ENCODE peak calls at places on chromosomes 16 and 17, in five cellular contexts. P is HCT116; Y is AG09309; I is body of pancreas; U is CD8-positive, alpha-beta T cell. M is an unnamed sample.

GRCh38 chr17:10114931-10115535 is 83.4 kb downstream of the GAS7 start:
- DNase-seq in P (no peak), Y (peak), I (peak), U (peak), M (peak)

GRCh38 chr16:88876942-88877526 is 10.6 kb upstream of the PABPN1L start:
- DNase-seq in P (no peak), Y (no peak), I (no peak), U (no peak), M (peak)

GRCh38 chr17:67829331-67829730 is 4.0 kb downstream of the BPTF start:
- DNase-seq in P (no peak), Y (no peak), I (no peak), U (peak), M (no peak)

GRCh38 chr17:18855831-18856624 is 1.9 kb upstream of the PRPSAP2 start:
- DNase-seq in P (peak), Y (peak), I (peak), U (peak), M (no peak)

GRCh38 chr17:32503251-32504165 is 16.7 kb downstream of the CDK5R1 start:
- DNase-seq in P (no peak), Y (no peak), I (no peak), U (peak), M (no peak)

GRCh38 chr16:62283-62682 is 8.7 kb downstream of the SNRNP25 start:
- DNase-seq in P (no peak), Y (no peak), I (no peak), U (peak), M (peak)

GRCh38 chr17:29376667-29377268 is 13.4 kb upstream of the TAOK1 start:
- DNase-seq in P (no peak), Y (peak), I (no peak), U (no peak), M (no peak)

GRCh38 chr17:41588126-41588810 is 1.6 kb upstream of the KRT14 start:
- DNase-seq in P (no peak), Y (no peak), I (no peak), U (no peak), M (no peak)

GRCh38 chr17:55496094-55496881 is 15.0 kb downstream of the SMIM36 start:
- DNase-seq in P (no peak), Y (peak), I (peak), U (no peak), M (no peak)

GRCh38 chr16:2530629-2531318 is 434 bp downstream of the CEMP1 start:
- DNase-seq in P (no peak), Y (no peak), I (no peak), U (no peak), M (no peak)

GRCh38 chr17:67994827-67995567 is 1.3 kb downstream of the C17orf58 start:
- DNase-seq in P (no peak), Y (no peak), I (peak), U (no peak), M (no peak)

GRCh38 chr17:61574542-61575351 is 16.3 kb downstream of the NACA2 start:
- DNase-seq in P (peak), Y (no peak), I (peak), U (no peak), M (no peak)

GRCh38 chr16:49471038-49471727 is 97.6 kb downstream of the C16orf78 start:
- DNase-seq in P (no peak), Y (no peak), I (no peak), U (no peak), M (no peak)

GRCh38 chr17:17778308-17779014 is 58.3 kb downstream of the SREBF1 start:
- DNase-seq in P (no peak), Y (no peak), I (peak), U (no peak), M (no peak)

DNA sequence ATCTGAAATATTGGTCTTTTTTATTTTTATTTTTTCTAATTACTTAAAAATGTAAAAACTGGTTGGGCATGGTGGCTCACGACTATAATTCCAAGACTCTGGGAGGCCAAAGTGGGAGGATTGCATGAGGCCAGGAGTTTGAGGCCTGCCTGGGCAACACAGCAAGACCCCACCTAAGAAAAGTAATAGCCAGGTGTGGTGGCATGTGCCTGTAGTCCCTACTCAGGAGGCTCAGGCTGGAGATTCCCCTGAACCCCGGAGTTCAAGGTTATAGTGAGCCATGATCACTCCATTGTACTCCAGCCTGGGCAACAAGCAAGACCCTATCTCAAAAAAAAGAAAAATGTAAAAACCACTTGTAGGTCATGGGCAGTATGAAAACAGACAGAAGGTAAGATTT is 36.8 kb upstream of the CDH3 start:
- DNase-seq in P (no peak), Y (no peak), I (no peak), U (no peak), M (no peak)
- TF ChIP-seq CTCF in P (no peak), Y (no peak), I (no peak), U (no peak), M (no peak)

DNA sequence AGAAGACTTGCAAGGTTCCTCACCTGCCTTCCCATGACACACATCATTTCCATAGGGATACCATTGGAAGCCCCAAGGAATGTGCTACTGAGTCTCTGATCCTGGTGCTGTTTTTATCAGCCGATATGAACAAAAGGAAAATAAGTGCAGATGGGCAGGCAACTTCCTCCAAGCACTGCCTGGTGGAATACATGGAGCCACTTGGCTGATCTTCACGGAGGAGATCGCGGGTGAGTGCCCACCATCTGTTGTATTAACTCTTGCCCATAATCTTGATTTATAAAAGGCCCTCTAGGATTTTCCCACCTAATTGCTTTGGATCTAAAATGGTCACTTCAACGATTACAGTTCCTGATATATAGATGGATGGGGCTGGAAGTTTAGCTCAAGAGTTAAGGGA is 24.7 kb upstream of the CDRT15 start:
- DNase-seq in P (no peak), Y (no peak), I (no peak), U (no peak), M (no peak)
- TF ChIP-seq CTCF in P (no peak), Y (no peak), I (no peak), U (no peak), M (no peak)

DNA sequence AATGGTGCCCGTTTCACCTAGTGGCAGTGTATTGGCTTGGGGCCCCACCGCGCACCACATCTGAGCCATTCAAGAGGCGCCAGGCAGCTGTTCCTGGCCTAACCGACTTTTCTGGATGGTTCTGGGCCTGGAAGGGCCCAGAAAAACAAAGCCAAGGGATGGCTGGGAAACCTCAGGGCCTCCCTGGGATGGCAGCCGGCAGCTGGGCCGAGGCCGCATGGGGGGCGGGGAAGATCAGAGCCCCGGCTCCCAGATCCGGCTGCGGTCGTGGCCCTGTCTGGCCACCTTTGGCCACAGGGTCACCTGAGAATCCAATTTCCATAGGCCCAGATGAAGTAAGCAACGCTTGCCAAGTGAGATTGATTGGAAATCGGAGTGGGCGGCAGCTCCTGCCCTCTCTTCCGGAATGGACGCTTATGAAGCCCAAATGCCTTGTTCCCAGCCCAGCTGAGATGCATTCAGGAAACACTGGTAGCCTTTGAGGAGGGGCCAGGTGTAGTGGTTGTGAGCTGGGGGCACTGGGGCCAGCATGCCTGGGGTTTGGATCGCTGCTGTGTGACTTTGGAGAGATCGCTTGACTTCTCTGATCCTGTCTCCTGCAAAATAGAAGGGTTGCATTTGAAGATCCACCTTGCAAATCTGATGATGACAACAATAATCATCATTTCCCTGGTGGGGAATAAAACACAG is 163.8 kb upstream of the GSE1 start:
- DNase-seq in P (no peak), Y (no peak), I (no peak), U (no peak), M (no peak)
- TF ChIP-seq CTCF in P (no peak), Y (no peak), I (no peak), U (no peak), M (no peak)

GRCh38 chr17:4605826-4606225 is 21.5 kb downstream of the SMTNL2 start:
- DNase-seq in P (no peak), Y (no peak), I (peak), U (no peak), M (no peak)
- TF ChIP-seq CTCF in P (no peak), Y (no peak), I (no peak), U (no peak), M (no peak)

M was measured in upper lobe of left lung.